ENCODE peak calls at places on chromosomes 7 and 10, in four cellular contexts. J is midbrain, U is heart right ventricle, T is Calu3. Y is an unnamed sample.

GRCh38 chr10:3010819-3011422 is 56.4 kb upstream of the PFKP start:
- DNase-seq in J (no peak), U (peak), T (no peak), Y (no peak)

GRCh38 chr7:2530076-2530967 is 10.7 kb downstream of the LFNG start:
- DNase-seq in J (no peak), U (no peak), T (peak), Y (no peak)

GRCh38 chr7:28473567-28474266 is 61.4 kb downstream of the CREB5 start:
- DNase-seq in J (no peak), U (no peak), T (no peak), Y (no peak)

GRCh38 chr10:34171957-34172527 is 643.1 kb downstream of the PARD3 start:
- DNase-seq in J (no peak), U (no peak), T (no peak), Y (no peak)

GRCh38 chr7:28530175-28531142 is 118.1 kb downstream of the CREB5 start:
- DNase-seq in J (no peak), U (peak), T (no peak), Y (no peak)

GRCh38 chr10:86104611-86105145 is 261.9 kb downstream of the GRID1 start:
- DNase-seq in J (no peak), U (no peak), T (no peak), Y (no peak)

GRCh38 chr7:3134715-3135114 is 91.0 kb upstream of the CARD11 start:
- DNase-seq in J (no peak), U (no peak), T (no peak), Y (no peak)

GRCh38 chr10:52652431-52653220 is 120.0 kb downstream of the MBL2 start:
- DNase-seq in J (peak), U (no peak), T (no peak), Y (no peak)

GRCh38 chr10:112213098-112213823 is 29.7 kb upstream of the GPAM start:
- DNase-seq in J (no peak), U (no peak), T (no peak), Y (no peak)